ENCODE peak calls at places on chromosomes 12 and 14, in ten cellular contexts. Q is HepG2, F is DND-41, B is H7, W is cardiac muscle cell, D is PC-9, R is heart left ventricle, G is heart right ventricle, K is stomach, N is astrocyte. X is an unnamed sample. For H3K36me3, the result is how much of the 10 kb centered on the place peaks cover.

GRCh38 chr12:57958061-57958657 is 16.8 kb downstream of the ATP23 start:
- DNase-seq in Q (no peak), F (no peak), B (no peak), W (no peak), D (no peak), R (no peak), G (no peak), K (no peak), N (no peak), X (no peak)

GRCh38 chr12:16603916-16604575 is 1.9 kb downstream of the LMO3 start:
- DNase-seq in Q (no peak), F (no peak), B (peak), W (peak), D (no peak), R (no peak), G (no peak), K (no peak), N (no peak), X (no peak)

GRCh38 chr12:120175062-120175461 is 19.5 kb downstream of the GCN1 start:
- DNase-seq in Q (no peak), F (no peak), B (no peak), W (no peak), D (no peak), R (no peak), G (no peak), K (no peak), N (no peak), X (no peak)

GRCh38 chr12:22527999-22528398 is 16.3 kb downstream of the C2CD5 start:
- DNase-seq in Q (no peak), F (no peak), B (no peak), W (peak), D (no peak), R (no peak), G (no peak), K (no peak), N (peak), X (no peak)

GRCh38 chr12:88417531-88417930 is 162.7 kb downstream of the KITLG start:
- DNase-seq in Q (no peak), F (no peak), B (no peak), W (no peak), D (no peak), R (no peak), G (no peak), K (no peak), N (no peak), X (no peak)

GRCh38 chr12:120468271-120468845 is 1.2 kb downstream of the SRSF9 start:
- DNase-seq in Q (peak), F (peak), B (peak), W (peak), D (peak), R (no peak), G (peak), K (peak), N (peak), X (peak)

GRCh38 chr12:19915392-19916192 is 452.7 kb upstream of the PDE3A start:
- DNase-seq in Q (no peak), F (no peak), B (peak), W (peak), D (no peak), R (no peak), G (peak), K (no peak), N (peak), X (no peak)

GRCh38 chr12:51082561-51083139 is 746 bp downstream of the CSRNP2 start:
- DNase-seq in Q (peak), F (peak), B (no peak), W (peak), D (peak), R (no peak), G (peak), K (no peak), N (peak), X (no peak)

GRCh38 chr12:46473634-46474201 is 101.1 kb upstream of the SLC38A2 start:
- DNase-seq in Q (peak), F (peak), B (no peak), W (peak), D (peak), R (peak), G (peak), K (peak), N (peak), X (peak)

GRCh38 chr12:18492372-18493025 is 231.2 kb downstream of the PIK3C2G start:
- DNase-seq in Q (no peak), F (no peak), B (no peak), W (peak), D (no peak), R (no peak), G (no peak), K (no peak), N (peak), X (no peak)

GRCh38 chr14:81303258-81303935 is 82.6 kb upstream of the GTF2A1 start:
- DNase-seq in Q (peak), F (no peak), B (no peak), W (no peak), D (peak), R (no peak), G (peak), K (peak), N (no peak), X (no peak)

GRCh38 chr12:16272222-16272621 is 5.3 kb downstream of the SLC15A5 start:
- DNase-seq in Q (no peak), F (no peak), B (no peak), W (no peak), D (no peak), R (no peak), G (no peak), K (no peak), N (no peak), X (no peak)

GRCh38 chr12:52903855-52904508 is 894 bp downstream of the KRT8 start:
- DNase-seq in Q (peak), F (no peak), B (peak), W (peak), D (peak), R (no peak), G (peak), K (peak), N (peak), X (no peak)

GRCh38 chr12:63841611-63842010 is 2.9 kb upstream of the SRGAP1 start:
- DNase-seq in Q (no peak), F (no peak), B (no peak), W (no peak), D (no peak), R (no peak), G (no peak), K (no peak), N (no peak), X (no peak)

GRCh38 chr14:44369401-44370123 is 137.5 kb downstream of the FSCB start:
- DNase-seq in Q (no peak), F (no peak), B (peak), W (no peak), D (no peak), R (no peak), G (no peak), K (no peak), N (no peak), X (no peak)

GRCh38 chr12:115004469-115005146 is 320.6 kb upstream of the TBX3 start:
- DNase-seq in Q (no peak), F (no peak), B (no peak), W (no peak), D (no peak), R (no peak), G (no peak), K (no peak), N (no peak), X (no peak)

GRCh38 chr12:109182041-109182839 is 65.9 kb downstream of the ACACB start:
- DNase-seq in Q (no peak), F (no peak), B (no peak), W (no peak), D (no peak), R (no peak), G (no peak), K (no peak), N (peak), X (no peak)

GRCh38 chr12:106652510-106653015 is 69.8 kb downstream of the RFX4 start:
- DNase-seq in Q (no peak), F (no peak), B (no peak), W (no peak), D (no peak), R (no peak), G (no peak), K (no peak), N (no peak), X (no peak)

GRCh38 chr12:62625238-62625637 is 158.6 kb downstream of the MON2 start:
- DNase-seq in Q (peak), F (no peak), B (no peak), W (peak), D (no peak), R (peak), G (no peak), K (peak), N (peak), X (no peak)

GRCh38 chr14:20998674-20999366 is at the start of gene SLC39A2:
- DNase-seq in Q (no peak), F (no peak), B (peak), W (peak), D (peak), R (peak), G (peak), K (no peak), N (peak), X (peak)

GRCh38 chr12:119725523-119725922 is 57.6 kb downstream of the PRKAB1 start:
- DNase-seq in Q (no peak), F (no peak), B (no peak), W (no peak), D (no peak), R (no peak), G (no peak), K (no peak), N (no peak), X (no peak)

GRCh38 chr14:87108726-87109125 is 884.3 kb downstream of the GALC start:
- DNase-seq in Q (no peak), F (no peak), B (no peak), W (peak), D (no peak), R (no peak), G (no peak), K (no peak), N (peak), X (no peak)

GRCh38 chr14:101502761-101503392 is 58.4 kb upstream of the DIO3 start:
- DNase-seq in Q (no peak), F (no peak), B (peak), W (no peak), D (no peak), R (no peak), G (no peak), K (peak), N (no peak), X (peak)

GRCh38 chr14:104865069-104865630 is at the start of gene CEP170B:
- DNase-seq in Q (no peak), F (no peak), B (peak), W (peak), D (peak), R (peak), G (no peak), K (peak), N (no peak), X (peak)

GRCh38 chr12:108888031-108888430 is 8.1 kb downstream of the DAO start:
- DNase-seq in Q (no peak), F (no peak), B (no peak), W (no peak), D (no peak), R (no peak), G (no peak), K (no peak), N (no peak), X (no peak)

GRCh38 chr12:107992870-107993451 is 136.1 kb upstream of the WSCD2 start:
- DNase-seq in Q (peak), F (peak), B (peak), W (peak), D (no peak), R (no peak), G (no peak), K (no peak), N (peak), X (no peak)

GRCh38 chr12:50928392-50928791 is 24.0 kb upstream of the HIGD1C start:
- DNase-seq in Q (no peak), F (peak), B (no peak), W (no peak), D (no peak), R (no peak), G (no peak), K (no peak), N (no peak), X (no peak)

GRCh38 chr12:120367924-120368788 is 808 bp downstream of the MSI1 start:
- DNase-seq in Q (no peak), F (no peak), B (peak), W (no peak), D (no peak), R (no peak), G (peak), K (no peak), N (no peak), X (no peak)

GRCh38 chr12:112969547-112970306 is 8.6 kb upstream of the OAS2 start:
- DNase-seq in Q (no peak), F (no peak), B (no peak), W (no peak), D (no peak), R (no peak), G (no peak), K (no peak), N (no peak), X (no peak)

GRCh38 chr12:101001669-101002068 is 207.1 kb downstream of the ANO4 start:
- DNase-seq in Q (no peak), F (no peak), B (no peak), W (no peak), D (peak), R (no peak), G (no peak), K (no peak), N (no peak), X (no peak)

GRCh38 chr12:48160807-48161206 is 3.5 kb upstream of the ASB8 start:
- DNase-seq in Q (no peak), F (no peak), B (no peak), W (peak), D (no peak), R (peak), G (no peak), K (no peak), N (peak), X (peak)
- H3K36me3 ChIP-seq in Q (under half), F (under half), B (under half), W (under half), D (under half), R (under half), G (under half), K (under half), N (under half), X (under half)

GRCh38 chr12:71786840-71787239 is 32.2 kb downstream of the RAB21 start:
- DNase-seq in Q (no peak), F (no peak), B (no peak), W (no peak), D (no peak), R (no peak), G (no peak), K (no peak), N (no peak), X (no peak)
- H3K36me3 ChIP-seq in Q (under half), F (under half), B (under half), W (under half), D (under half), R (half or more), G (under half), K (half or more), N (under half), X (under half)

GRCh38 chr12:111664510-111664909 is 21.2 kb downstream of the BRAP start:
- DNase-seq in Q (no peak), F (no peak), B (peak), W (no peak), D (no peak), R (no peak), G (no peak), K (no peak), N (no peak), X (no peak)

GRCh38 chr12:111664961-111665865 is 20.5 kb downstream of the BRAP start:
- DNase-seq in Q (no peak), F (no peak), B (no peak), W (no peak), D (no peak), R (no peak), G (no peak), K (no peak), N (no peak), X (no peak)
- H3K36me3 ChIP-seq in Q (half or more), F (half or more), B (under half), W (under half), D (under half), R (half or more), G (under half), K (half or more), N (under half), X (half or more)

GRCh38 chr14:73176673-73177072 is 40.4 kb downstream of the PSEN1 start:
- DNase-seq in Q (no peak), F (no peak), B (no peak), W (no peak), D (no peak), R (no peak), G (no peak), K (no peak), N (no peak), X (no peak)
- H3K36me3 ChIP-seq in Q (under half), F (half or more), B (under half), W (under half), D (under half), R (half or more), G (under half), K (half or more), N (under half), X (under half)

DNA sequence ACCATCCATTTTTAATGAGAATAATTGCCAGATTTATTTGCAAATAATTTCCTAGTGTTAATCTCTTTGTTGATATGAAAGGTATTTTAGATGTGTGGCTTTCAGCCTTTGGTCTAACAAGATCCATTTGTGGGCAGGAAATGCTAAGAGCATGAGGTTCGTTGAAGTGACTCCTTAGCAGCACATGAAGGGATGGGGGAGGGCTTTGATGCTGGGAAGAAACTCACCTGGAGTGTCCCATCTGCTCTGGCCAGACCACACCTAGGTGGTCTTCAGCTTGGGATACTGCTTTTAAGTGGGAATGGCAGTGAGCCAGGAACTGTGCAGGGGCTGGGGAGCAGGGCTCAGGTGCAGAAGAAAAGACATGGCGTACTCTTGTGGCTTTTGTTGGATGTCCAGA is 13.6 kb downstream of the SFSWAP start:
- DNase-seq in Q (no peak), F (no peak), B (no peak), W (no peak), D (no peak), R (no peak), G (no peak), K (no peak), N (peak), X (no peak)
- H3K36me3 ChIP-seq in Q (half or more), F (half or more), B (under half), W (half or more), D (under half), R (half or more), G (under half), K (half or more), N (half or more), X (half or more)

GRCh38 chr14:22922294-22922693 is 3.3 kb upstream of the RBM23 start:
- DNase-seq in Q (no peak), F (no peak), B (no peak), W (no peak), D (no peak), R (no peak), G (no peak), K (no peak), N (no peak), X (no peak)
- H3K36me3 ChIP-seq in Q (half or more), F (half or more), B (under half), W (under half), D (under half), R (half or more), G (under half), K (half or more), N (under half), X (half or more)

GRCh38 chr12:129089576-129089975 is 236.3 kb downstream of the GLT1D1 start:
- DNase-seq in Q (no peak), F (no peak), B (no peak), W (no peak), D (no peak), R (no peak), G (no peak), K (no peak), N (no peak), X (no peak)
- H3K36me3 ChIP-seq in Q (under half), F (under half), B (under half), W (under half), D (under half), R (under half), G (under half), K (under half), N (under half), X (under half)

GRCh38 chr14:67373347-67373746 is 13.2 kb downstream of the EIF2S1 start:
- DNase-seq in Q (no peak), F (no peak), B (no peak), W (no peak), D (no peak), R (no peak), G (no peak), K (no peak), N (no peak), X (no peak)
- H3K36me3 ChIP-seq in Q (half or more), F (half or more), B (under half), W (half or more), D (half or more), R (half or more), G (under half), K (half or more), N (half or more), X (half or more)

GRCh38 chr12:9071976-9072375 is 43.7 kb downstream of the A2M start:
- DNase-seq in Q (no peak), F (no peak), B (no peak), W (no peak), D (no peak), R (no peak), G (no peak), K (no peak), N (no peak), X (no peak)
- H3K36me3 ChIP-seq in Q (half or more), F (under half), B (under half), W (under half), D (under half), R (half or more), G (under half), K (half or more), N (under half), X (half or more)

X was measured in tibial artery.